ENCODE peak calls at places on chromosomes 11 and 22, in five cellular contexts. L is neural progenitor cell, I is fibroblast of pulmonary artery, D is tibial nerve, W is A549. X is an unnamed sample.

GRCh38 chr22:47850644-47851151 is 1088.2 kb downstream of the TBC1D22A start:
- DNase-seq in L (peak), I (no peak), D (no peak), W (no peak), X (peak)

GRCh38 chr11:8963569-8964323 is 496 bp downstream of the TMEM9B start:
- DNase-seq in L (peak), I (peak), D (no peak), W (peak), X (no peak)

GRCh38 chr11:1763796-1764661 is at the start of gene CTSD:
- DNase-seq in L (peak), I (peak), D (peak), W (peak), X (peak)

GRCh38 chr22:32555546-32555945 is 80.9 kb downstream of the FBXO7 start:
- DNase-seq in L (no peak), I (no peak), D (no peak), W (no peak), X (no peak)

GRCh38 chr11:116310215-116310614 is 462.6 kb downstream of the BUD13 start:
- DNase-seq in L (peak), I (peak), D (no peak), W (no peak), X (peak)

GRCh38 chr11:117022526-117022925 is 75.7 kb downstream of the SIK3 start:
- DNase-seq in L (no peak), I (no peak), D (no peak), W (no peak), X (no peak)

GRCh38 chr11:118046051-118046963 is 30.6 kb upstream of the TMPRSS4 start:
- DNase-seq in L (no peak), I (no peak), D (no peak), W (no peak), X (no peak)

GRCh38 chr11:58097437-58097836 is 27.9 kb downstream of the OR9I1 start:
- DNase-seq in L (no peak), I (no peak), D (no peak), W (no peak), X (no peak)

GRCh38 chr11:28963189-28963588 is 855.0 kb downstream of the METTL15 start:
- DNase-seq in L (no peak), I (peak), D (no peak), W (no peak), X (peak)

GRCh38 chr11:86795962-86796361 is 4.4 kb upstream of the PRSS23 start:
- DNase-seq in L (no peak), I (peak), D (no peak), W (peak), X (no peak)

GRCh38 chr11:721913-722811 is 16.1 kb downstream of the EPS8L2 start:
- DNase-seq in L (no peak), I (no peak), D (no peak), W (no peak), X (no peak)

GRCh38 chr11:8838248-8838647 is 72.7 kb upstream of the AKIP1 start:
- DNase-seq in L (no peak), I (peak), D (no peak), W (no peak), X (peak)

GRCh38 chr11:109421981-109422590 is at the start of gene C11orf87:
- DNase-seq in L (peak), I (no peak), D (no peak), W (no peak), X (peak)

GRCh38 chr22:38748487-38749136 is 7.2 kb downstream of the SUN2 start:
- DNase-seq in L (no peak), I (no peak), D (no peak), W (no peak), X (no peak)

GRCh38 chr11:62420882-62421281 is 2.0 kb downstream of the SCGB1A1 start:
- DNase-seq in L (no peak), I (no peak), D (no peak), W (no peak), X (no peak)

GRCh38 chr11:46982797-46983452 is 46.4 kb downstream of the CSTPP1 start:
- DNase-seq in L (no peak), I (no peak), D (no peak), W (no peak), X (no peak)

GRCh38 chr11:112361396-112361795 is 100.7 kb upstream of the PLET1 start:
- DNase-seq in L (no peak), I (no peak), D (no peak), W (no peak), X (no peak)
- TF ChIP-seq CTCF in L (no peak), I (no peak), D (no peak), W (no peak), X (no peak)

GRCh38 chr22:35407352-35407751 is 7.4 kb downstream of the MCM5 start:
- DNase-seq in L (no peak), I (no peak), D (no peak), W (no peak), X (no peak)

GRCh38 chr22:35409783-35410662 is 10.1 kb downstream of the MCM5 start:
- DNase-seq in L (no peak), I (peak), D (no peak), W (no peak), X (no peak)

GRCh38 chr22:35413624-35414023 is 13.7 kb downstream of the MCM5 start:
- DNase-seq in L (no peak), I (no peak), D (no peak), W (no peak), X (no peak)

GRCh38 chr22:35411112-35411511 is 11.2 kb downstream of the MCM5 start:
- DNase-seq in L (no peak), I (no peak), D (no peak), W (no peak), X (no peak)

DNA sequence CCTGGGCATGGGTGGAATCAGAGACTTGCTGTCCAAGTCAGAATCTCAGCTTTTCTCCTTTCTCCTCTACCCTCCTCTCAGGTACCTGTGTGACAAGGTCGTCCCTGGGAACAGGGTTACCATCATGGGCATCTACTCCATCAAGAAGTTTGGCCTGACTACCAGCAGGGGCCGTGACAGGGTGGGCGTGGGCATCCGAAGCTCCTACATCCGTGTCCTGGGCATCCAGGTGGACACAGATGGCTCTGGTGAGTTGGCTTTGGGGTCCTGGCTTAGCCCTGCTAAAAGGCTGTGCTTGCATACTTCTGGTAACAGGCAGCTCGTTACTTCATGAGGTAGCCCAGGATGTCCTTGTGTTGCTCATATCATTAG is 10.7 kb downstream of the MCM5 start:
- DNase-seq in L (no peak), I (no peak), D (no peak), W (no peak), X (no peak)
- H3K4me3 ChIP-seq in L (no peak), I (no peak), D (no peak), W (no peak), X (no peak)

DNA sequence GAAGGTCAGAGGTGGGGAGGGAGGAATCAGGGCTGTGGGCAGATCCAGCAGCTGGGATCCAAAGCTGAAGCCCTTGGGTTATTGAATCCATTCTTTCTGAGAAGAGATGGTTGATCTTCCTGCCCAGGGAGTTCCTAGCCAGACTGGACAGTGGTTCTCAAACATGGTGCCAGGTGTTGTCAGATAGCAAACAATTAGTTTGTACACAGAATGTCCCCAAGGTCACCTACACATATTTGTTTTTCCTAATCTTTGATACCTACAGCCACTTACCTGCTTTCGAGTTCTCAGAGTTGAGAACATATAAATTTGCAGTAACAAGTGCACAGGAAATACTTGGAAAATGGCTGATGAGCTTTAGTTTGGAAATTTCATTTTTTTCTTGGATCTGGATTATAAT is 54.5 kb downstream of the BMAL1 start:
- DNase-seq in L (no peak), I (no peak), D (no peak), W (no peak), X (no peak)
- TF ChIP-seq CTCF in L (no peak), I (no peak), D (no peak), W (no peak), X (no peak)

GRCh38 chr11:77127674-77127968 is 425 bp upstream of the MYO7A start:
- DNase-seq in L (peak), I (no peak), D (no peak), W (no peak), X (no peak)
- H3K4me3 ChIP-seq in L (peak), I (peak), D (peak), W (peak), X (no peak)

GRCh38 chr11:93484716-93485115 is 58.5 kb downstream of the SMCO4 start:
- DNase-seq in L (no peak), I (peak), D (no peak), W (no peak), X (peak)

GRCh38 chr11:93480756-93481155 is 62.4 kb downstream of the SMCO4 start:
- DNase-seq in L (no peak), I (no peak), D (no peak), W (no peak), X (no peak)

GRCh38 chr11:93481279-93481678 is 61.9 kb downstream of the SMCO4 start:
- DNase-seq in L (no peak), I (no peak), D (no peak), W (no peak), X (no peak)

GRCh38 chr11:93478841-93479240 is 64.3 kb downstream of the SMCO4 start:
- DNase-seq in L (no peak), I (no peak), D (no peak), W (no peak), X (no peak)

GRCh38 chr11:93481696-93482095 is 61.5 kb downstream of the SMCO4 start:
- DNase-seq in L (no peak), I (no peak), D (no peak), W (no peak), X (no peak)
- TF ChIP-seq CTCF in L (no peak), I (no peak), D (no peak), W (no peak), X (no peak)

GRCh38 chr11:65491614-65492386 is 7.0 kb upstream of the MALAT1 start:
- DNase-seq in L (peak), I (peak), D (peak), W (peak), X (peak)
- H3K4me3 ChIP-seq in L (no peak), I (no peak), D (no peak), W (peak), X (no peak)

DNA sequence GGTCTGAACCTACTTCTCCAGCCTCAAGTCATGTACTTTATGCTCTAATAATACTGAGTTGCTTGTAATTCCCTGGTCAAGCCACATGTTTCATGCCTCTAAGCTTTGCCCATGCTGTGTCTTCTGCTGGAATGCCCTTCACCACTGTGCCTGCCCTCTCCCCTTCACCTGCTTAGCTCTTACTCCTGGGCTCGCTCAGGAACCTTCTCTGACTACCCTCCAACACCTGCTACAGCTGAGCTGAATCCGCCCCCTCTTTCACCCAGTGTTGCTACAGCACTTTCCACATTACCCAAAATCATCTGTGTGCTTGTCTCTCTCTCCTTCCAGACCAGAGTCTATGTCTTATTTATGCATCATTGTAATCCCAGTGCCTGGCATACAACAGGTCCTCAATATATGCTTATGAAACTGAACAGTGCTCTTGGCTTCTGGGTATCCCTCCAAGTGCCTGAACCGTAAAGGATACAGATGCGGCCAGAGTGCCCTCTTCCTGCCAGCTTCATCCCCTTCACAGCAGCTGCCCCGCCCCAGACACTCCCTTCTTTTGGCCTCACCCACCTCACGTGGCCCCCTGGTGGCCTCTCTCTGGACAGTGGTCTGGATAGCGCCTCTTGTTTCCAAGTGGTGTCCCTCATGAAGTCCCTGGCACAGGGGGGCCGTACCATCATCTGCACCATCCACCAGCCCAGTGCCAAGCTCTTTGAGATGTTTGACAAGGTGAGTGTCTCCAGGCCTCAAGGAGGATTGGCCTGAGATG is 7.1 kb downstream of the ABCG4 start:
- DNase-seq in L (peak), I (no peak), D (no peak), W (peak), X (no peak)
- TF ChIP-seq CTCF in L (peak), I (peak), D (no peak), W (no peak), X (no peak)

X was measured in astrocyte of the spinal cord.